ENCODE peak calls at places on chromosomes 16 and 17, in nine cellular contexts. W, N, G, Z, Q, J, T, B and U are unnamed samples.

GRCh38 chr17:50443492-50444051 is 17.6 kb downstream of the ACSF2 start:
- DNase-seq in G (no peak), B (no peak), W (no peak), Z (no peak), Q (no peak), T (no peak), J (no peak), N (no peak), U (peak)

GRCh38 chr17:77404812-77405581 is 264.2 kb downstream of the SEC14L1 start:
- DNase-seq in J (peak), G (no peak), W (no peak), N (peak), Z (peak), Q (peak), T (no peak), B (peak), U (no peak)

GRCh38 chr16:72501739-72502653 is 330.0 kb upstream of the PMFBP1 start:
- DNase-seq in W (peak), G (peak), Z (peak), Q (peak), B (peak), J (peak), N (peak), T (peak), U (peak)

GRCh38 chr17:82065193-82065637 is 389 bp downstream of the DUS1L start:
- DNase-seq in T (no peak), W (no peak), Z (no peak), Q (peak), J (no peak), B (peak), G (no peak), N (no peak), U (no peak)

GRCh38 chr17:651596-651995 is 63.0 kb downstream of the VPS53 start:
- DNase-seq in W (no peak), J (no peak), T (no peak), G (no peak), N (no peak), Z (no peak), B (no peak), Q (no peak), U (no peak)

GRCh38 chr16:84687715-84688114 is 12.1 kb upstream of the USP10 start:
- DNase-seq in B (no peak), Z (no peak), G (peak), N (no peak), W (no peak), J (no peak), T (no peak), Q (peak), U (no peak)

GRCh38 chr16:80274576-80275191 is 266.1 kb upstream of the DYNLRB2 start:
- DNase-seq in B (no peak), T (no peak), Z (no peak), J (no peak), Q (peak), G (peak), W (no peak), N (no peak), U (no peak)

GRCh38 chr17:51734462-51734861 is 424.1 kb downstream of the CA10 start:
- DNase-seq in T (no peak), Z (no peak), B (no peak), W (no peak), Q (no peak), N (no peak), J (no peak), G (no peak), U (no peak)

GRCh38 chr17:17235212-17236174 is 1.5 kb downstream of the FLCN start:
- DNase-seq in Z (no peak), T (peak), W (no peak), J (no peak), Q (peak), N (no peak), G (no peak), B (no peak), U (peak)

GRCh38 chr17:15408803-15409202 is 58.6 kb downstream of the CDRT4 start:
- DNase-seq in G (no peak), B (no peak), Z (no peak), J (no peak), N (no peak), T (no peak), W (no peak), Q (no peak), U (no peak)

GRCh38 chr16:86524029-86524428 is 13.7 kb downstream of the FOXF1 start:
- DNase-seq in Z (no peak), B (no peak), J (no peak), N (no peak), G (no peak), Q (no peak), W (no peak), T (no peak), U (no peak)

GRCh38 chr16:13995194-13995593 is 75.2 kb downstream of the ERCC4 start:
- DNase-seq in G (no peak), J (no peak), N (no peak), B (no peak), Z (no peak), Q (no peak), W (no peak), T (no peak), U (no peak)

GRCh38 chr17:39508987-39509386 is 47.7 kb downstream of the CDK12 start:
- DNase-seq in Q (no peak), Z (no peak), W (no peak), N (no peak), J (no peak), T (no peak), B (no peak), G (no peak), U (no peak)

GRCh38 chr17:63984206-63984605 is 11.5 kb upstream of the SCN4A start:
- DNase-seq in B (no peak), Q (no peak), T (no peak), N (peak), J (no peak), G (no peak), Z (no peak), W (no peak), U (no peak)

GRCh38 chr16:65869261-65869660 is 497.2 kb upstream of the CDH5 start:
- DNase-seq in Q (no peak), B (no peak), G (no peak), W (no peak), N (no peak), Z (no peak), T (no peak), J (no peak), U (no peak)